ENCODE peak calls at places on chromosomes 7 and 10, in four cellular contexts. E is upper lobe of right lung, W is chondrocyte, K is left lung. Z is an unnamed sample.

GRCh38 chr7:28299556-28299955 is 112.8 kb upstream of the CREB5 start:
- DNase-seq in E (no peak), W (no peak), K (no peak), Z (no peak)

GRCh38 chr10:72490951-72491350 is 134.9 kb downstream of the MICU1 start:
- DNase-seq in E (no peak), W (no peak), K (no peak), Z (no peak)

GRCh38 chr7:14368285-14368684 is 378.8 kb upstream of the ETV1 start:
- DNase-seq in E (no peak), W (no peak), K (no peak), Z (no peak)

GRCh38 chr10:1938317-1938716 is 201.0 kb upstream of the ADARB2 start:
- DNase-seq in E (no peak), W (no peak), K (no peak), Z (no peak)

GRCh38 chr10:103967433-103968142 is 648 bp downstream of the SLK start:
- DNase-seq in E (no peak), W (no peak), K (no peak), Z (no peak)

GRCh38 chr7:154631162-154631561 is 371.8 kb downstream of the PAXIP1 start:
- DNase-seq in E (no peak), W (no peak), K (no peak), Z (no peak)

GRCh38 chr10:52616420-52616764 is 156.2 kb downstream of the MBL2 start:
- DNase-seq in E (no peak), W (no peak), K (no peak), Z (no peak)

GRCh38 chr10:119055472-119055871 is 25.1 kb downstream of the EIF3A start:
- DNase-seq in E (no peak), W (no peak), K (no peak), Z (no peak)

GRCh38 chr7:157481389-157481788 is 144.6 kb downstream of the DNAJB6 start:
- DNase-seq in E (no peak), W (no peak), K (no peak), Z (no peak)

GRCh38 chr10:102412293-102412692 is 6.3 kb downstream of the PSD start:
- DNase-seq in E (peak; percentile 48), W (no peak), K (no peak), Z (no peak)

GRCh38 chr10:132451506-132452215 is 54.7 kb downstream of the PWWP2B start:
- DNase-seq in E (no peak), W (peak; percentile 84), K (no peak), Z (no peak)

GRCh38 chr10:88045544-88046415 is 182.4 kb downstream of the PTEN start:
- DNase-seq in E (no peak), W (no peak), K (no peak), Z (no peak)

GRCh38 chr7:42686594-42687156 is 225.2 kb downstream of the C7orf25 start:
- DNase-seq in E (no peak), W (no peak), K (no peak), Z (no peak)

GRCh38 chr10:28959850-28960501 is 282.7 kb downstream of the BAMBI start:
- DNase-seq in E (no peak), W (no peak), K (no peak), Z (no peak)

GRCh38 chr10:103853428-103854264 is 1.7 kb downstream of the SH3PXD2A start:
- DNase-seq in E (no peak), W (no peak), K (no peak), Z (no peak)

GRCh38 chr10:17006631-17007161 is 122.9 kb downstream of the CUBN start:
- DNase-seq in E (no peak), W (no peak), K (peak; percentile 77), Z (no peak)

GRCh38 chr10:127547997-127548396 is 1.1 kb upstream of the NPS start:
- DNase-seq in E (no peak), W (no peak), K (no peak), Z (no peak)

GRCh38 chr7:1187127-1187526 is 27.1 kb upstream of the ZFAND2A start:
- DNase-seq in E (no peak), W (no peak), K (no peak), Z (no peak)

GRCh38 chr7:71752171-71752935 is 620.4 kb downstream of the GALNT17 start:
- DNase-seq in E (peak; percentile 85), W (no peak), K (peak; percentile 47), Z (no peak)

GRCh38 chr7:139078399-139078798 is 31.1 kb downstream of the ZC3HAV1 start:
- DNase-seq in E (no peak), W (no peak), K (no peak), Z (no peak)

GRCh38 chr10:126561499-126562208 is 108.8 kb downstream of the C10orf90 start:
- DNase-seq in E (no peak), W (no peak), K (no peak), Z (no peak)

GRCh38 chr7:87199700-87200450 is 19.7 kb downstream of the TMEM243 start:
- DNase-seq in E (no peak), W (no peak), K (no peak), Z (no peak)

GRCh38 chr7:17021205-17021604 is 139.4 kb upstream of the AGR3 start:
- DNase-seq in E (no peak), W (no peak), K (no peak), Z (no peak)

GRCh38 chr7:128425851-128426250 is 16.1 kb upstream of the IMPDH1 start:
- DNase-seq in E (no peak), W (no peak), K (peak; percentile 68), Z (peak; percentile 29)

GRCh38 chr7:105853931-105854419 is 22.4 kb downstream of the ATXN7L1 start:
- DNase-seq in E (no peak), W (no peak), K (no peak), Z (no peak)

GRCh38 chr10:89080660-89081059 is 90.1 kb downstream of the FAS start:
- DNase-seq in E (no peak), W (no peak), K (no peak), Z (no peak)

GRCh38 chr10:10515479-10516204 is 502.0 kb upstream of the CELF2 start:
- DNase-seq in E (no peak), W (no peak), K (no peak), Z (no peak)

GRCh38 chr7:102456327-102456726 is 8.3 kb downstream of the ALKBH4 start:
- DNase-seq in E (no peak), W (no peak), K (no peak), Z (no peak)

GRCh38 chr10:88076027-88076880 is 212.8 kb downstream of the PTEN start:
- DNase-seq in E (no peak), W (no peak), K (no peak), Z (no peak)

GRCh38 chr10:43959854-43960415 is 311.3 kb upstream of the ZNF32 start:
- DNase-seq in E (peak; percentile 40), W (no peak), K (no peak), Z (no peak)

GRCh38 chr7:155459867-155460461 is 2.0 kb downstream of the EN2 start:
- DNase-seq in E (no peak), W (no peak), K (no peak), Z (no peak)

GRCh38 chr10:31947144-31947926 is 18.7 kb upstream of the ARHGAP12 start:
- DNase-seq in E (no peak), W (no peak), K (no peak), Z (no peak)

GRCh38 chr10:132539894-132540293 is 2.3 kb downstream of the INPP5A start:
- DNase-seq in E (no peak), W (no peak), K (peak; percentile 11), Z (no peak)

GRCh38 chr10:102153093-102153620 is 968 bp downstream of the NOLC1 start:
- DNase-seq in E (no peak), W (no peak), K (no peak), Z (no peak)

GRCh38 chr10:76086571-76087260 is 655.3 kb downstream of the LRMDA start:
- DNase-seq in E (no peak), W (no peak), K (no peak), Z (no peak)

GRCh38 chr7:130667593-130668257 is 823 bp downstream of the COPG2 start:
- DNase-seq in E (no peak), W (peak; percentile 88), K (no peak), Z (no peak)

GRCh38 chr10:101933976-101934375 is 90.4 kb upstream of the KCNIP2 start:
- DNase-seq in E (no peak), W (no peak), K (no peak), Z (no peak)

GRCh38 chr10:78260141-78260540 is 226.5 kb downstream of the RPS24 start:
- DNase-seq in E (no peak), W (no peak), K (no peak), Z (no peak)
- TF ChIP-seq CTCF in E (no peak), W (no peak), K (no peak), Z (no peak)

DNA sequence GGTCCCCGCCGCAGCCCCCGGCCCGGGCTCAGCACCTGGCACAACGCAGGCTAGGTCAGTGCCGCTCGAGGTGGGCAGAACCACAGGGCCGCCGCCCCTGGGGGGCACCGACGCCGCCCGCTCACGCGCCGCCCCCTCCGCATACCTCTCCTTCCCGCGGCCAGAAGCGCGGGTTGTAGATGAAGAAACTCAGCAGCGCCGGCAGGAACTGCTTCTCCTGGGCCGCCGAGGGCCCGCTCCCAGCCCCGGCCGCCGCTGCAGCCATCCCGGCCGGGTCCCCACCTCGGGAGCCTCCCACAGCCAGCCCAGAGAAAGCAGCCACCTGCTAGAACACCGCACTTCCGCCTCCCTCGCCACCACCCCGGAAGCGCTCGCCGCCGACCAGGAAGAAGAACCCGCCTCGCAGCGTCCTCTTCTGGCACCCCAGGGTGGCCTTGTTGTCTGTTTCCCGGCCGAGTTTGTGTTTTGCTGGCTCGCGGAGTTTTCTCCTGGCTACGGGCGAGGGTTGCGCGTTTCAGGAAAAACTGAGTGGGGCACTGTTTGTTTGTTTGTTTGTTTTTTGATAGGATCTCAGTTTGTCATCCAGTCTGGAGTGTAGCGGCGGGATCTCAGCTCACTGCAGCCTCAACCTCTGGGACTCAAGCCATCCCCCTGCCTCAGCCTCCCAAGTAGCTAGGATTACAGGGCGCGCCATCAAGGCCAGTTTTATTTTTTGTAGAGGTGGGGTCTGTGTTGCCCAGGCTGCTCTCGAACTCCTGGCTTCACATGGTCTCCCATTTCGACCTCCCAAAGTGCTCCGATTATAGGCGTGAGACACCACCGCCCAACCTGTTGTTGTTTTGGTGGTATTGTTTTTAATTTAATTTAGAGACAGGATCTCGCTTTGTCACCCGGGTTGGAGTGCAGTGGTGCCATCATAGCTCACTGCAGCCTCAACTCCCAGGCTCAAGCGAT is 17.7 kb downstream of the OCM2 start:
- DNase-seq in E (peak; percentile 93), W (no peak), K (peak; percentile 83), Z (peak; percentile 75)
- TF ChIP-seq CTCF in E (no peak), W (peak; percentile 64), K (no peak), Z (no peak)

GRCh38 chr10:105070249-105070648 is 429.2 kb downstream of the SORCS3 start:
- DNase-seq in E (no peak), W (no peak), K (no peak), Z (no peak)
- TF ChIP-seq CTCF in E (no peak), W (no peak), K (no peak), Z (no peak)

GRCh38 chr10:20909801-20910200 is 12.7 kb upstream of the NEBL start:
- DNase-seq in E (no peak), W (no peak), K (no peak), Z (no peak)

GRCh38 chr10:20912969-20913368 is 15.9 kb upstream of the NEBL start:
- DNase-seq in E (no peak), W (no peak), K (no peak), Z (no peak)

GRCh38 chr10:20916976-20917375 is 19.9 kb upstream of the NEBL start:
- DNase-seq in E (no peak), W (no peak), K (no peak), Z (no peak)

DNA sequence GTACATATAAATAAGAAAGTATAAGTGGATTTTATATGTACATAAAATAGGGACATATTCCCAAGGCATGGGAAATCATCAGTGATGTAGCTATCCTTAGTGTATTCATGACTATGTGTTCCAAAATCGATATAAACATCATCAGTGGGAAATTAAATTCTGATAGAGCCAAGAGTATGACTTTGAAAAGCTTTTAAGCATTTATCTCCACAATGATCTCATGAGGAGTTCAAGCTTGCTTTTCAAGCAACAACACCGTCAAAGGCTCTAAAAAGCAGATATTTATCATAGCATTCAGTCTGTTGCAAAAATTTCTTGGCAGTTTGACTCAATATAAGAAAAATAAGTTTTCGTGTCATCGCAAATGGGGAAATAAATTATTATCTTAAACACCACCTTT is 14.5 kb upstream of the NEBL start:
- DNase-seq in E (no peak), W (no peak), K (no peak), Z (no peak)
- TF ChIP-seq CTCF in E (no peak), W (no peak), K (no peak), Z (no peak)

Z was measured in activated B cell treated with CpG ODN at 0.5 μM for 24 hours.